ENCODE peak calls at places on chromosomes 13 and 19, in nine cellular contexts. T is NCI-H2171; Q is NT2/D1; R is CD4-positive, alpha-beta memory T cell; D is effector CD4-positive, alpha-beta T cell; L is HEK293T; U is Peyer's patch; O is PC-3; S is spleen. W is an unnamed sample.

GRCh38 chr13:113586661-113587479 is 2.3 kb downstream of the TFDP1 start:
- DNase-seq in O (no peak), L (no peak), Q (no peak), U (peak), S (peak), R (no peak), T (no peak), D (no peak), W (no peak)

GRCh38 chr13:27076411-27076810 is 95.2 kb downstream of the USP12 start:
- DNase-seq in U (no peak), S (no peak), O (no peak), D (no peak), L (no peak), Q (no peak), T (no peak), R (no peak), W (no peak)

GRCh38 chr19:8615813-8616596 is 5.5 kb upstream of the ADAMTS10 start:
- DNase-seq in S (peak), U (peak), D (peak), Q (no peak), T (no peak), O (peak), R (peak), L (peak), W (no peak)

GRCh38 chr19:13978306-13978705 is 26.0 kb downstream of the DCAF15 start:
- DNase-seq in O (no peak), Q (peak), S (peak), D (no peak), U (peak), L (no peak), R (no peak), T (peak), W (peak)

GRCh38 chr19:5172859-5173577 is 167.6 kb downstream of the PTPRS start:
- DNase-seq in L (no peak), O (peak), T (no peak), Q (no peak), D (no peak), S (no peak), U (no peak), R (no peak), W (no peak)

GRCh38 chr19:53553865-53554791 is 16.2 kb downstream of the ZNF331 start:
- DNase-seq in O (peak), T (no peak), L (no peak), R (peak), S (peak), D (peak), U (peak), Q (no peak), W (peak)

GRCh38 chr13:99926014-99926731 is 45.4 kb downstream of the ZIC5 start:
- DNase-seq in U (peak), Q (no peak), R (no peak), L (peak), S (no peak), T (peak), D (no peak), O (peak), W (peak)

GRCh38 chr19:1251233-1251502 is 2.8 kb downstream of the MIDN start:
- DNase-seq in U (no peak), S (no peak), T (peak), Q (no peak), L (peak), D (peak), O (peak), R (no peak), W (no peak)

GRCh38 chr13:37869756-37870488 is at the start of gene TRPC4:
- DNase-seq in R (no peak), O (peak), T (no peak), S (peak), D (no peak), U (peak), L (peak), Q (no peak), W (no peak)

GRCh38 chr19:48703316-48703715 is 7.5 kb downstream of the FUT2 start:
- DNase-seq in S (no peak), R (no peak), D (no peak), U (no peak), Q (no peak), L (no peak), O (no peak), T (no peak), W (no peak)

GRCh38 chr19:40357655-40358054 is 9.2 kb downstream of the PLD3 start:
- DNase-seq in S (no peak), U (no peak), Q (no peak), R (no peak), O (no peak), T (no peak), L (no peak), D (no peak), W (no peak)

GRCh38 chr13:72970956-72971355 is 87.8 kb upstream of the KLF5 start:
- DNase-seq in Q (no peak), O (peak), U (no peak), R (no peak), L (no peak), S (no peak), D (no peak), T (no peak), W (no peak)

GRCh38 chr19:41930926-41931592 is 2.8 kb upstream of the ERFL start:
- DNase-seq in D (no peak), S (no peak), T (peak), Q (peak), L (peak), O (no peak), R (no peak), U (no peak), W (no peak)

GRCh38 chr13:34611678-34612077 is 330.4 kb upstream of the NBEA start:
- DNase-seq in R (no peak), L (no peak), U (no peak), S (no peak), O (no peak), Q (no peak), T (no peak), D (no peak), W (no peak)

GRCh38 chr13:72463561-72463960 is 263.9 kb downstream of the MZT1 start:
- DNase-seq in T (no peak), R (no peak), Q (no peak), D (no peak), S (no peak), O (no peak), U (no peak), L (peak), W (no peak)

GRCh38 chr19:15123900-15124299 is 16.7 kb downstream of the SYDE1 start:
- DNase-seq in R (no peak), U (no peak), T (peak), O (no peak), S (no peak), L (no peak), Q (no peak), D (no peak), W (no peak)

GRCh38 chr19:43777163-43777700 is 3.5 kb downstream of the KCNN4 start:
- DNase-seq in S (peak), U (no peak), O (no peak), R (peak), Q (no peak), D (peak), L (no peak), T (no peak), W (no peak)

GRCh38 chr19:48271531-48272151 is 1.8 kb downstream of the ZNF114 start:
- DNase-seq in O (peak), D (no peak), U (peak), R (no peak), S (peak), L (no peak), T (peak), Q (peak), W (peak)

GRCh38 chr13:57557979-57558529 is 73.5 kb upstream of the PCDH17 start:
- DNase-seq in Q (peak), S (no peak), R (no peak), D (no peak), L (peak), O (peak), T (no peak), U (no peak), W (peak)